ENCODE peak calls at places on chromosomes 7 and 10, in eight cellular contexts. I, A, E, G, J, H, N and D are unnamed samples.

GRCh38 chr7:74097937-74098614 is 14.5 kb downstream of the LIMK1 start:
- DNase-seq in I (no peak), A (no peak), E (no peak), G (no peak), J (no peak), H (peak), N (no peak), D (no peak)

GRCh38 chr10:42490368-42490767 is 148.0 kb downstream of the ZNF33B start:
- DNase-seq in I (no peak), A (no peak), E (no peak), G (no peak), J (no peak), H (no peak), N (no peak), D (no peak)

GRCh38 chr7:93092757-93093370 is 24.9 kb downstream of the SAMD9 start:
- DNase-seq in I (peak), A (no peak), E (no peak), G (no peak), J (no peak), H (peak), N (peak), D (no peak)

GRCh38 chr10:21499910-21500577 is 25.4 kb downstream of the SKIDA1 start:
- DNase-seq in I (peak), A (peak), E (no peak), G (peak), J (no peak), H (no peak), N (peak), D (no peak)

GRCh38 chr7:12557282-12557681 is 13.2 kb upstream of the SCIN start:
- DNase-seq in I (no peak), A (no peak), E (no peak), G (no peak), J (no peak), H (no peak), N (no peak), D (no peak)

GRCh38 chr7:100830396-100830795 is 3.1 kb upstream of the EPHB4 start:
- DNase-seq in I (no peak), A (no peak), E (no peak), G (no peak), J (no peak), H (no peak), N (no peak), D (no peak)

GRCh38 chr10:17617031-17617911 is at the start of gene HACD1:
- DNase-seq in I (peak), A (peak), E (peak), G (peak), J (peak), H (peak), N (peak), D (peak)

GRCh38 chr10:1638889-1639418 is 98.4 kb downstream of the ADARB2 start:
- DNase-seq in I (no peak), A (no peak), E (no peak), G (no peak), J (no peak), H (no peak), N (no peak), D (no peak)

GRCh38 chr7:142498364-142498763 is 240.5 kb upstream of the PRSS58 start:
- DNase-seq in I (no peak), A (no peak), E (no peak), G (no peak), J (no peak), H (no peak), N (no peak), D (no peak)

GRCh38 chr10:124433461-124433860 is 14.7 kb upstream of the OAT start:
- DNase-seq in I (no peak), A (no peak), E (no peak), G (no peak), J (no peak), H (no peak), N (no peak), D (no peak)

GRCh38 chr10:104247513-104248146 is 7.1 kb upstream of the GSTO1 start:
- DNase-seq in I (peak), A (no peak), E (no peak), G (no peak), J (no peak), H (no peak), N (no peak), D (no peak)

GRCh38 chr10:1736180-1736971 is 949 bp downstream of the ADARB2 start:
- DNase-seq in I (no peak), A (no peak), E (no peak), G (no peak), J (no peak), H (no peak), N (no peak), D (no peak)